ENCODE peak calls at places on chromosomes 11 and 22, in five cellular contexts. D is choroid plexus epithelial cell, Y is pancreas, W is mucosa of descending colon, C is transverse colon. G is an unnamed sample.

GRCh38 chr22:25069758-25070461 is 117.4 kb downstream of the KIAA1671 start:
- DNase-seq in D (no peak), Y (no peak), W (no peak), C (no peak), G (peak)

GRCh38 chr22:48499456-48500425 is 1327.9 kb downstream of the BRD1 start:
- DNase-seq in D (no peak), Y (no peak), W (no peak), C (no peak), G (no peak)

GRCh38 chr11:29676993-29677392 is 339.8 kb downstream of the KCNA4 start:
- DNase-seq in D (no peak), Y (no peak), W (no peak), C (no peak), G (peak)

GRCh38 chr22:42714308-42714707 is 6.4 kb downstream of the A4GALT start:
- DNase-seq in D (no peak), Y (no peak), W (no peak), C (no peak), G (no peak)

GRCh38 chr22:35480143-35480542 is 60.5 kb upstream of the RASD2 start:
- DNase-seq in D (no peak), Y (no peak), W (peak), C (peak), G (no peak)

GRCh38 chr11:33718441-33718840 is 17.8 kb downstream of the CD59 start:
- DNase-seq in D (no peak), Y (no peak), W (no peak), C (no peak), G (no peak)

GRCh38 chr11:134521001-134521400 is 109.0 kb upstream of the B3GAT1 start:
- DNase-seq in D (no peak), Y (no peak), W (no peak), C (no peak), G (no peak)

GRCh38 chr11:102456381-102456780 is 3.8 kb upstream of the TMEM123 start:
- DNase-seq in D (peak), Y (no peak), W (no peak), C (no peak), G (peak)

GRCh38 chr11:29343465-29344333 is 673.1 kb downstream of the KCNA4 start:
- DNase-seq in D (peak), Y (peak), W (peak), C (peak), G (peak)

GRCh38 chr22:42560781-42561180 is 7.0 kb downstream of the SERHL2 start:
- DNase-seq in D (peak), Y (no peak), W (no peak), C (no peak), G (no peak)

GRCh38 chr11:6194065-6194581 is 4.9 kb upstream of the OR52W1 start:
- DNase-seq in D (no peak), Y (no peak), W (no peak), C (no peak), G (no peak)

GRCh38 chr22:31609716-31610115 is 52.3 kb downstream of the PISD start:
- DNase-seq in D (no peak), Y (no peak), W (no peak), C (no peak), G (no peak)

GRCh38 chr11:76623171-76623883 is 47.2 kb downstream of the LRRC32 start:
- DNase-seq in D (peak), Y (no peak), W (no peak), C (no peak), G (peak)

DNA sequence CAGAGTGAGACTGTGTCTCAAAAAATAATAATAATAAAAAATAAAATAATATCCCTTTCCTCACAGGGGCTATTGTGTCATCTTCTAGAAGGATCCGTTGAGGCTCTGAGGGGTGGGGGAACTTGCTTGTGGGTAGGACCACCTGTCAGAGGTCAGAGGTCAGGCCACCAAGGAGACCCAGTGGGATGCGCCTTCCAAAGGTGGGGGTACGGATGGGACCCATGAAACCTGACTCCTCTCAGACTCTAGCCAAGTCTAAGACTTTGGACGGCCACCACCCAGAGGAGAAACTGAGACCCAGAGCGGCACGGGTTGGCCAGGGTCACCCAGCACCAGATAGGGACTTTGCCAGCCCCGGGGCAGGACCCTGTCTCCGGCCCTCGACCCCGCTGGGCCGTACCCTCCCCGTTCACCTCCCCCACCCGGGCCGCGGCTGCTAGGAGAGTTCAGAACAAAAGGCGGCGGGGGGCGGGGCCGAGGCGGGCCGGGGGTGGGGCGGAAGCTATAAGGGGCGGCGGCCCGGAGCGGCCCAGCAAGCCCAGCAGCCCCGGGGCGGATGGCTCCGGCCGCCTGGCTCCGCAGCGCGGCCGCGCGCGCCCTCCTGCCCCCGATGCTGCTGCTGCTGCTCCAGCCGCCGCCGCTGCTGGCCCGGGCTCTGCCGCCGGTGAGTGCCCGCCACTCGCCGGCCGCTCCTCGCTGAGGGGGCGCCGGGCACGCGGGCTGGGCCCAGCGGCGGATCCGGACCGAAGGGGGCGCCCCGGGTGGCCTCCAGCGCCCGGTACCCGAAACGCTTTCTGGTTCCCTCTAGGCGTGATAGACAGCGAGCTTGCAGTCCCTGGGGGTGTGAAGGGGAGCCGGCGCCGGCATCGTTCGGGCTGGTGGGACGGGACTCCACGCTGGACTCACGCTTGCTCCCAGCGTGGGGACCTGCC is at the start of gene MMP11:
- DNase-seq in D (no peak), Y (peak), W (peak), C (peak), G (peak)
- TF ChIP-seq CTCF in D (no peak), Y (no peak), W (no peak), C (no peak), G (no peak)

GRCh38 chr11:129061466-129062194 is 119.0 kb upstream of the TP53AIP1 start:
- DNase-seq in D (peak), Y (no peak), W (no peak), C (no peak), G (peak)
- H3K4me3 ChIP-seq in D (no peak), Y (no peak), W (no peak), C (no peak), G (no peak)

DNA sequence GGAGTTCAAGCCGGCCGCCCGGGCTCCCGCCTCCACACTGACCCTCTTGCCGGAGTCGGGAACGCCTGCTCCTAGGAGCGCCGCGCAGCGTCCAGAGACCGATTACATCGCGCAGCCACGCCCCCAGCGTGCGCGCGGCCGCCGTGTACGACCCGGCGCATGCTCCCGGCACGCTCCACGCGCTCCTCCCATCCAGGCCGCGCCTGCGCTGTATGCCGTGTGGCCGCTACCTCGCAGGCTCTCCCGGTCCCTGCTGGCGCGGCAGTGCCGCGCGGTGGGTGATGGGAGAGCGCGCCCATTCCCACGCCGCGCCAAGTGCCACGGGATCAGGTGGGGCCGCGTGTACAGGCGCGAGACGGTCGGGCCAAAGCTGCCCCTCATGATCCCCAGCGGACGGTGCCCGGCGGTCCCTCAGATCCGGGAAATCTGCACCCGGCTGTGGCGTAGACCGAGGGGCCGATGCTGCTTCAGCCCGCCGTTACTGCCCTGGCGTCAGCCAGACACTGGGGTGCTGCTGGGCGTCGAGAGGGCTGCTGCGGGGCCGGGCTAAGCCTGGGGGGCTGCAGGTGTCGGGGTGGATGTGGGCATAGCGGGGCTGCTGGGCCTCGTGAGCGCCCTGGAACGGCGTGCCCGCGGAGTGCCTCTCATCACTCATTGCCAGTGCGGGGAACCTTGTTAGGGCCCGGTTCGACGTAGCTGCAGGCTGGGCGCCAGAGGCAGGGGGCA is at the start of the genes GNB1L and RTL10:
- DNase-seq in D (peak), Y (peak), W (peak), C (peak), G (peak)
- TF ChIP-seq CTCF in D (no peak), Y (no peak), W (peak), C (no peak), G (peak)

GRCh38 chr11:65617136-65617850 is 1.7 kb downstream of the PCNX3 start:
- DNase-seq in D (no peak), Y (no peak), W (no peak), C (no peak), G (no peak)
- H3K4me3 ChIP-seq in D (no peak), Y (no peak), W (no peak), C (no peak), G (peak)

GRCh38 chr22:46671824-46672432 is 51.7 kb downstream of the GRAMD4 start:
- DNase-seq in D (no peak), Y (no peak), W (no peak), C (no peak), G (no peak)
- TF ChIP-seq CTCF in D (no peak), Y (no peak), W (no peak), C (no peak), G (no peak)

GRCh38 chr11:61083601-61084147 is 18.6 kb upstream of the CD5 start:
- DNase-seq in D (no peak), Y (no peak), W (no peak), C (no peak), G (no peak)

GRCh38 chr11:61080526-61080925 is 21.8 kb upstream of the CD5 start:
- DNase-seq in D (no peak), Y (no peak), W (no peak), C (no peak), G (no peak)

GRCh38 chr11:61080986-61081590 is 21.2 kb upstream of the CD5 start:
- DNase-seq in D (no peak), Y (no peak), W (no peak), C (no peak), G (no peak)

GRCh38 chr11:61082931-61083531 is 19.3 kb upstream of the CD5 start:
- DNase-seq in D (no peak), Y (no peak), W (no peak), C (no peak), G (no peak)

GRCh38 chr11:61082161-61082870 is 20.0 kb upstream of the CD5 start:
- DNase-seq in D (no peak), Y (no peak), W (peak), C (no peak), G (no peak)
- H3K4me3 ChIP-seq in D (no peak), Y (no peak), W (no peak), C (no peak), G (no peak)

DNA sequence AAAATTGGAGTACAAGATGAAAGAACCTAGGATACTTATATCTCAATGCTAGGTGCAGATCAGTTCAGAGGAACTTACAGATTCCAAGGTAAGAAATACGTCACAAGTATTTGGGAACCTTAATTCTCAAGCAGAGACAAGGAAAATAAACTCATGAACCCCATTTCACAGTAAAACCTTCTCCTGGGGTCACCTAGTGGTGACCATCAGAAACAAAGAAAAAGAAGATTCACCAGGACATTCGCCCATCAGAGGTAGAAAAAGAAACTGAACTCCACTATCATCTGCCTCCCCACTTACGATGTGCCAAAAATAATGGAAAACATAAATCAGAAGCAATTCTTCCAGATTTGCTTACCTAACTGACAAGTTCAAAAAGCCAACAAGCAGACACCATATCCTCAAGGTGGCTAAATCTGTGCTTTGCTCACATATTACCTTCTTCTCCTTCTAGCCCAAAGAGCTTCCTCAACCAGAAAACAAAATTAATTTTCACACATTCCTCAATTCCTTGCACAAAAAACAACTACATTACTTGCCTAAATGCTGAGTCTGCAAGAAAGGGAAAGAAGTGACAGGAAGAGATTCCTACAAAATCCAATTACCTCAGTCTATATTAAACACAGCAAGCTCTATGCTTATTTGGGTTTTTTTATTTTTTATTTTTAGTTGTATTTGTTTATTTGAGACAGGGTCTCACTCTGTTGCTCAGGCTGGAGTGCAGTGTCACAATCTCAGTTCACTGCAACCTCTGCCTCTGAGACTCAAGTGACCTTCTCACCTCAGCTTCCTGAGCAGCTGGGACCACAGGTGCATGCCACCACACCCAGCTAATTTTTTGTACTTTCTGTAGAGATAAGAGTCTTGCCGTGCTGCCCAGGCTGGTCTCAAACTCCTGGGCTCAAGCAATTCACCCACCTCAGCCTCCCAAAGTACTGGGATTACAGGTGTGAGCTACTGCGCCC is 4.7 kb downstream of the DENND5A start:
- DNase-seq in D (peak), Y (no peak), W (no peak), C (no peak), G (no peak)
- TF ChIP-seq CTCF in D (peak), Y (no peak), W (no peak), C (peak), G (peak)

GRCh38 chr11:121659811-121660210 is 207.0 kb upstream of the SORL1-AS1 start:
- DNase-seq in D (no peak), Y (no peak), W (no peak), C (no peak), G (no peak)

GRCh38 chr11:121657191-121657590 is 204.4 kb upstream of the SORL1-AS1 start:
- DNase-seq in D (no peak), Y (no peak), W (no peak), C (no peak), G (no peak)

GRCh38 chr11:121654506-121655480 is 202.0 kb upstream of the SORL1-AS1 start:
- DNase-seq in D (peak), Y (no peak), W (no peak), C (no peak), G (peak)

GRCh38 chr11:121655481-121656332 is 202.9 kb upstream of the SORL1-AS1 start:
- DNase-seq in D (peak), Y (peak), W (peak), C (peak), G (peak)

GRCh38 chr11:121656333-121657090 is 203.7 kb upstream of the SORL1-AS1 start:
- DNase-seq in D (peak), Y (no peak), W (no peak), C (no peak), G (no peak)
- H3K4me3 ChIP-seq in D (peak), Y (peak), W (no peak), C (no peak), G (peak)